ENCODE peak calls at places on chromosomes 16 and 17, in five cellular contexts. I, B, G, W and L are unnamed samples.

GRCh38 chr17:3738562-3739295 is 15.0 kb downstream of the HASPIN start:
- DNase-seq in I (no peak), B (no peak), G (no peak), W (peak; percentile 39), L (no peak)

GRCh38 chr16:21275529-21275928 is 2.6 kb downstream of the CRYM start:
- DNase-seq in I (no peak), B (no peak), G (no peak), W (no peak), L (no peak)

GRCh38 chr16:88359008-88359407 is 23.8 kb upstream of the ZNF469 start:
- DNase-seq in I (no peak), B (no peak), G (no peak), W (no peak), L (no peak)

GRCh38 chr17:43597624-43598358 is 51.7 kb upstream of the ETV4 start:
- DNase-seq in I (no peak), B (no peak), G (no peak), W (no peak), L (no peak)

GRCh38 chr16:15055141-15056053 is 477 bp downstream of the NTAN1 start:
- DNase-seq in I (peak; percentile 34), B (no peak), G (peak; percentile 85), W (peak; percentile 26), L (no peak)

GRCh38 chr17:34133350-34133749 is 121.7 kb upstream of the CCL2 start:
- DNase-seq in I (no peak), B (no peak), G (no peak), W (no peak), L (no peak)

GRCh38 chr17:72166040-72166439 is 45.2 kb downstream of the SOX9 start:
- DNase-seq in I (peak; percentile 21), B (no peak), G (peak; percentile 51), W (no peak), L (no peak)

GRCh38 chr17:34781571-34782108 is 179.6 kb downstream of the CCT6B start:
- DNase-seq in I (no peak), B (no peak), G (no peak), W (no peak), L (no peak)

GRCh38 chr17:65595071-65595655 is 33.7 kb upstream of the AXIN2 start:
- DNase-seq in I (no peak), B (no peak), G (no peak), W (peak; percentile 71), L (no peak)

GRCh38 chr16:3519581-3519980 is 18.8 kb downstream of the CLUAP1 start:
- DNase-seq in I (no peak), B (no peak), G (no peak), W (no peak), L (no peak)

GRCh38 chr16:48499822-48500440 is 110.0 kb downstream of the N4BP1 start:
- DNase-seq in I (no peak), B (no peak), G (no peak), W (no peak), L (no peak)

GRCh38 chr16:12340151-12340733 is 363.7 kb downstream of the SNX29 start:
- DNase-seq in I (peak; percentile 74), B (no peak), G (peak; percentile 72), W (peak; percentile 58), L (peak; percentile 55)

GRCh38 chr17:60817187-60817586 is 139.5 kb downstream of the BCAS3 start:
- DNase-seq in I (no peak), B (no peak), G (no peak), W (no peak), L (no peak)

GRCh38 chr17:46943511-46944393 is 20.8 kb downstream of the GOSR2 start:
- DNase-seq in I (peak; percentile 92), B (no peak), G (peak; percentile 57), W (peak; percentile 37), L (no peak)

GRCh38 chr17:61452301-61453290 is at the start of gene TBX4:
- DNase-seq in I (no peak), B (no peak), G (no peak), W (no peak), L (no peak)

GRCh38 chr17:31524926-31525800 is 133.7 kb downstream of the RAB11FIP4 start:
- DNase-seq in I (peak; percentile 61), B (no peak), G (peak; percentile 99), W (peak; percentile 88), L (peak; percentile 49)

GRCh38 chr16:87995644-87996043 is 44.4 kb downstream of the BANP start:
- DNase-seq in I (no peak), B (no peak), G (no peak), W (no peak), L (no peak)

DNA sequence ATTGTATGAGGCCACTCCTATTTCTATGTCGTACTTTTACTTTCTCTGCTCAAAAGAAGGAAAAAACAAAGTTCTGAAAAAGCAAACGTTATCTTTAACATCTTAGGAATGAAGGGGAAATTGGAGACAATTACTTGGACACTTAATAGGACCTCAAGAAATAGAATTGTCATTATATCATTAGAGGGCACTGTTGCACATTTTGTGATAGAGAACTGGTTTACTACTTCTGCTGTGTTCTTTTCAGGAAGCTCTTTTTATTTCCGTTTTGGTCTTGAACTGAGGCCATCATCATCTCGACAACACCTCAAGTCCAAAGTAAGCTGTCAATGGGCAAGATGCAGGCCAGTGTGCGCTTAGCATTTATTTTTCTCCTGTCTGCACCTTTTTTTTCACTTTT is 14.6 kb downstream of the COG4 start:
- DNase-seq in I (no peak), B (no peak), G (no peak), W (no peak), L (no peak)
- TF ChIP-seq ATF3 in I (no peak), B (no peak), G (no peak), W (no peak), L (no peak)

GRCh38 chr16:716250-716607 is 1.3 kb downstream of the METRN start:
- DNase-seq in I (peak; percentile 80), B (no peak), G (no peak), W (peak; percentile 34), L (no peak)
- TF ChIP-seq RAD21 in I (no peak), B (no peak), G (no peak), W (no peak), L (no peak)

GRCh38 chr17:21313320-21313719 is 28.8 kb downstream of the MAP2K3 start:
- DNase-seq in I (no peak), B (no peak), G (no peak), W (no peak), L (no peak)

DNA sequence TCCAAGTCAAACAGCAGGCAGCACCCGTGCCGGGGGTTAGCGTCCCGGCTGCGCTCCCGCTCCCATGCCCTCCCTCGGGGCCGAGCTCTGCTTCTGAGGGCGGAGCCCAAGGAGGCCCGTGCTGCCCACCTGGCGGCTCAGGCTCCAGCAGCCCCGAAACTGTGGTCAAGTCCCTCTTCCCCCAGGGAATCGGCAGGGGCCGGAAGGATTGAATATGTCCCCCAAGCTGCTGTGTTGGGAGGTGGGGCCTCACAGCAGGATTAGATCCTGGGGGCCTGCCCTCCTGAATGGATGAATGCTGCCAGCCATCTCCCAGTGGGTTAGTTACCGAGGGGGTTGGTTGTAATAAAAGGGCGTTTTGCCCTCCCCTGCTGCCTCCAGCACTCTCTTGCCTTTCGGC is 33.9 kb downstream of the MAP2K3 start:
- DNase-seq in I (no peak), B (no peak), G (peak; percentile 74), W (no peak), L (no peak)
- TF ChIP-seq ATF3 in I (no peak), B (no peak), G (no peak), W (no peak), L (no peak)

DNA sequence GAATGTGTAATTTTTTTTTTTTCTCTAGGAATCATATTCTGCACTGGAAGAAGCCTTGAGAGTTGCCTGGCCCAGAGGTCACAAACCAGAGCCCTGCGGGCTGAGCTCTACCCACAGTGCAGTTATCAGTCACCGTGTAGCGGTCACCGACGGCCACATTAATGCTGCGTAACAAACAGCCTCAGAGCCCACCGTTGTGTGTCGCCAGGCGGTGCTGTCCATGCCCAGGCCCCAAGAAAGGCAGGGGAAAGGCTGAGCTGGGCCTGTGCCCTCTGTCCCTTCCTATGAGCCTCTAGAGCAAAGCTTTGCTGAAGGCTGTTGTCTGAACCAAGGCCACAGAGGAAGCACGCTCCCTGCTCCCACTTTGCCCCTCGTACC is 4.5 kb upstream of the LMF1 start:
- DNase-seq in I (no peak), B (no peak), G (no peak), W (no peak), L (no peak)
- TF ChIP-seq RAD21 in I (no peak), B (no peak), G (no peak), W (no peak), L (no peak)

DNA sequence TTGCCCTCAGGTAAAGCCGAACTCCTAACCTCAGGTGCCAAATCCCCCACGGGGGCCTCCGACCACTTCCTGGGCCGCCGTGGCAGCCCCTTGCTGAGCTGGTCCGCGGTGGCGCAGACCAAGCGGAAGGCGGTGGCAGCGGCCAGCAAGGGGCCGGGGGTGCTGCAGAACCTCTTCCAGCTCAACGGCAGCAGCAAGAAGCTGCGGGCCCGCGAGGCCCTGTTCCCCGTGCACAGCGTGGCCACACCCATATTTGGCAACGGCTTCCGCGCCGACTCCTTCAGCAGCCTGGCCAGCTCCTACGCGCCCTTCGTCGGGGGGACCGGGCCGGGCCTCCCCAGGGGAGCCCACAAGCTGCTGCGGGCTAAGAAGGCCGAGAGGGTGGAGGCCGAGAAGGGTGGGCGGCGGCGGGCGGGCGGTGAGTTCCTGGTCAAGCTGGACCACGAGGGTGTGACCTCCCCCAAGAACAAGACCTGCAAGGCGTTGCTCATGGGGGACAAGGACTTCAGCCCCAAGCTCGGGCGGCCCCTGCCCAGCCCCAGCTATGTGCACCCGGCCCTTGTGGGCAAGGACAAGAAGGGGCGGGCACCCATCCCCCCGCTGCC is 51.6 kb downstream of the ACTG1 start:
- DNase-seq in I (no peak), B (no peak), G (no peak), W (peak; percentile 87), L (no peak)
- TF ChIP-seq ATF3 in I (no peak), B (no peak), G (no peak), W (no peak), L (no peak)

DNA sequence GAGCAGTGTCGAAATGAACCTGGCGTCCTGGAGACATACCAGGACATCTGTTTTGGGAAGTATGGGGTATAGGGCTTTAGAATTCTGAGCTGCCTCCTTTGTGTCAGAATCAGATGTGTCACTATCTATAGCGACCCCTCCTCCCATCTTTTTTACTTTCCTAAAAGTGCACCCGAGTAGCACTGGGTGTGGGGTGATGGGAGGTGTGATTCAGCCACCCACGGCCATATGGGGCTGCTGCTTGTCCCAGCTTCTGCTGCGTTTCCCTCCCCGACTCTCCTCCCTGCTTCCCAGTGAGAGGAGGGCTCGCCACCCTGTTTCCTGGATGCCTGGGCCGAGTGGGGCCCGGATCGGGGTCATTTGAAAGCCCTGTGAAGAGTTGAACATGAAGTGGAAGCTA is 638.6 kb upstream of the EEF2KMT start:
- DNase-seq in I (no peak), B (no peak), G (no peak), W (no peak), L (no peak)
- TF ChIP-seq RAD21 in I (no peak), B (no peak), G (no peak), W (no peak), L (no peak)